ENCODE peak calls at places on chromosomes 12 and 14, in nine cellular contexts. V is neural crest cell; C is sigmoid colon; W is stimulated activated CD4-positive, alpha-beta T cell treated with anti-CD3 and anti-CD28 coated beads, Interleukin-12 subunit alpha, Interleukin-12 subunit beta, amount 100 ng/mL, for 48 hours; G is stimulated activated naive CD4-positive, alpha-beta T cell; Q is NCI-H69; L is putamen; O is progenitor cell of endocrine pancreas; A is activated T-cell treated with anti-CD3 and anti-CD28 coated beads for 48 hours. B is an unnamed sample.

GRCh38 chr14:69460093-69460701 is 24.3 kb upstream of the PLEKHD1 start:
- DNase-seq in V (peak), C (peak), W (peak), G (peak), Q (peak), L (peak), O (peak), A (peak), B (no peak)

GRCh38 chr14:68232643-68233055 is 413.1 kb downstream of the RAD51B start:
- DNase-seq in V (no peak), C (peak), W (peak), G (no peak), Q (peak), L (no peak), O (no peak), A (no peak), B (no peak)

GRCh38 chr14:76918751-76919421 is 92.7 kb downstream of the LRRC74A start:
- DNase-seq in V (no peak), C (peak), W (no peak), G (no peak), Q (peak), L (peak), O (no peak), A (no peak), B (no peak)

GRCh38 chr14:50772361-50772760 is 58.6 kb downstream of the NIN start:
- DNase-seq in V (no peak), C (no peak), W (no peak), G (no peak), Q (peak), L (no peak), O (no peak), A (no peak), B (no peak)

GRCh38 chr14:24900281-24900868 is 149.6 kb downstream of the STXBP6 start:
- DNase-seq in V (no peak), C (no peak), W (no peak), G (no peak), Q (no peak), L (no peak), O (no peak), A (no peak), B (no peak)

GRCh38 chr12:77210724-77211123 is 145.4 kb upstream of the E2F7 start:
- DNase-seq in V (no peak), C (no peak), W (no peak), G (no peak), Q (no peak), L (no peak), O (no peak), A (no peak), B (no peak)

GRCh38 chr12:20883288-20883687 is 72.8 kb downstream of the SLCO1B3 start:
- DNase-seq in V (no peak), C (no peak), W (no peak), G (no peak), Q (no peak), L (no peak), O (no peak), A (no peak), B (no peak)

GRCh38 chr12:121441555-121441954 is 41.6 kb downstream of the RNF34 start:
- DNase-seq in V (no peak), C (peak), W (no peak), G (no peak), Q (peak), L (no peak), O (no peak), A (no peak), B (no peak)

GRCh38 chr12:41230756-41231155 is 42.6 kb downstream of the PDZRN4 start:
- DNase-seq in V (no peak), C (no peak), W (no peak), G (no peak), Q (no peak), L (no peak), O (no peak), A (no peak), B (no peak)

GRCh38 chr14:62409909-62410308 is 635.3 kb downstream of the KCNH5 start:
- DNase-seq in V (no peak), C (no peak), W (no peak), G (no peak), Q (no peak), L (no peak), O (no peak), A (no peak), B (no peak)

GRCh38 chr12:53054112-53054878 is 4.4 kb downstream of the TNS2 start:
- DNase-seq in V (peak), C (peak), W (peak), G (peak), Q (peak), L (peak), O (peak), A (peak), B (peak)

GRCh38 chr14:58285132-58285531 is 13.2 kb upstream of the ARID4A start:
- DNase-seq in V (no peak), C (no peak), W (no peak), G (no peak), Q (no peak), L (no peak), O (no peak), A (no peak), B (no peak)

GRCh38 chr14:81102217-81102616 is 118.5 kb downstream of the GTF2A1 start:
- DNase-seq in V (no peak), C (no peak), W (no peak), G (no peak), Q (no peak), L (no peak), O (no peak), A (no peak), B (no peak)

GRCh38 chr12:75672212-75672611 is 160.8 kb upstream of the KRR1 start:
- DNase-seq in V (no peak), C (no peak), W (no peak), G (no peak), Q (peak), L (no peak), O (no peak), A (no peak), B (no peak)

GRCh38 chr12:49543914-49544815 is 5.3 kb downstream of the KCNH3 start:
- DNase-seq in V (no peak), C (no peak), W (no peak), G (no peak), Q (no peak), L (no peak), O (no peak), A (no peak), B (no peak)

GRCh38 chr12:80101126-80101525 is 1.8 kb downstream of the OTOGL start:
- DNase-seq in V (no peak), C (no peak), W (no peak), G (no peak), Q (peak), L (peak), O (no peak), A (no peak), B (no peak)

GRCh38 chr14:75822522-75823288 is 159.1 kb downstream of the TGFB3 start:
- DNase-seq in V (no peak), C (peak), W (no peak), G (no peak), Q (no peak), L (no peak), O (no peak), A (no peak), B (no peak)

GRCh38 chr14:94100847-94101246 is 9.7 kb upstream of the IFI27 start:
- DNase-seq in V (no peak), C (no peak), W (no peak), G (no peak), Q (no peak), L (no peak), O (no peak), A (no peak), B (no peak)